ENCODE peak calls at places on chromosomes 5 and 9, in six cellular contexts. E is SK-N-SH, I is K562, K is H1, P is GM12878, A is HepG2. J is an unnamed sample.

GRCh38 chr9:82593436-82593835 is 469.5 kb downstream of the RASEF start:
- DNase-seq in E (no peak), I (no peak), K (no peak), P (no peak), A (no peak), J (no peak)

GRCh38 chr5:31113101-31113500 is 80.4 kb upstream of the CDH6 start:
- DNase-seq in E (no peak), I (no peak), K (no peak), P (no peak), A (no peak), J (no peak)

GRCh38 chr5:121963409-121963808 is 1.6 kb downstream of the SRFBP1 start:
- DNase-seq in E (no peak), I (no peak), K (no peak), P (no peak), A (no peak), J (no peak)

GRCh38 chr9:37995348-37995737 is 73.7 kb downstream of the SHB start:
- DNase-seq in E (no peak), I (no peak), K (no peak), P (no peak), A (no peak), J (no peak)

GRCh38 chr9:125844611-125845010 is 97.4 kb downstream of the PBX3 start:
- DNase-seq in E (no peak), I (no peak), K (no peak), P (no peak), A (no peak), J (no peak)

GRCh38 chr5:69007086-69007672 is 86.6 kb upstream of the SLC30A5 start:
- DNase-seq in E (peak; percentile 49), I (no peak), K (no peak), P (no peak), A (no peak), J (no peak)

GRCh38 chr9:4508907-4509589 is 18.8 kb downstream of the SLC1A1 start:
- DNase-seq in E (no peak), I (no peak), K (no peak), P (no peak), A (no peak), J (no peak)

GRCh38 chr5:177303121-177303924 is at the start of the genes PRELID1 and RAB24:
- DNase-seq in E (peak; percentile 98), I (peak; percentile 93), K (no peak), P (no peak), A (peak; percentile 67), J (peak; percentile 84)

GRCh38 chr5:132099073-132099748 is 25.6 kb downstream of the CSF2 start:
- DNase-seq in E (no peak), I (no peak), K (no peak), P (peak; percentile 87), A (no peak), J (no peak)

GRCh38 chr9:129166962-129167557 is 11.0 kb downstream of the IER5L start:
- DNase-seq in E (no peak), I (peak; percentile 92), K (no peak), P (no peak), A (peak; percentile 58), J (peak; percentile 97)

GRCh38 chr9:124869466-124869985 is 7.6 kb downstream of the ARPC5L start:
- DNase-seq in E (peak; percentile 68), I (peak; percentile 50), K (no peak), P (no peak), A (no peak), J (no peak)

GRCh38 chr9:108813951-108814601 is 41.7 kb downstream of the ACTL7B start:
- DNase-seq in E (no peak), I (no peak), K (peak; percentile 19), P (no peak), A (peak; percentile 58), J (peak; percentile 57)

GRCh38 chr5:171521679-171522078 is 102.2 kb downstream of the FGF18 start:
- DNase-seq in E (no peak), I (no peak), K (no peak), P (no peak), A (no peak), J (no peak)
- H3K4me2 ChIP-seq in E (peak overlapping the region; percentile 52), I (no peak overlapping the region), K (peak overlapping the region; percentile 25), P (no peak overlapping the region), A (no peak overlapping the region), J (peak overlapping the region; percentile 58)

DNA sequence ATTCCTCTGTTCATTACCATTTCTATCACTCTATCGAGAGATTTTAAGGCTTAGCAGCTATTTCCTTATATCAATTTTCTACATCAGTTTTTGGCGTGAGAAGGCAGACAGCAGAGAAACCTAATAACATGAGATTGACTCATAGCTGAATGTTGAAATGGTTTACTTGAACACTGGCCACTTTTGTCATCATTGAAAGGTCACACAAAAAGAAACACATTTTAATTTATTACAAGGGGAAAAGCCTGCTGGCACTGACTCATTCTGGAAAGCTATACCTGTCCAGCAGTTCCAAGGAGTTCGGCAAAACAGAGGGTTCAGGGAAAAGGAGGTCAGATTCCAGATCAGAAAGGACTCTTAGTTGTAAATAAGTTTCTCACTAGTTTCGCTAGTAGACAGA is 566.4 kb downstream of the DNAH5 start:
- DNase-seq in E (no peak), I (no peak), K (no peak), P (no peak), A (no peak), J (no peak)
- TF ChIP-seq EP300 in E (no peak), I (no peak), K (no peak), P (no peak), A (no peak), J (no peak)

DNA sequence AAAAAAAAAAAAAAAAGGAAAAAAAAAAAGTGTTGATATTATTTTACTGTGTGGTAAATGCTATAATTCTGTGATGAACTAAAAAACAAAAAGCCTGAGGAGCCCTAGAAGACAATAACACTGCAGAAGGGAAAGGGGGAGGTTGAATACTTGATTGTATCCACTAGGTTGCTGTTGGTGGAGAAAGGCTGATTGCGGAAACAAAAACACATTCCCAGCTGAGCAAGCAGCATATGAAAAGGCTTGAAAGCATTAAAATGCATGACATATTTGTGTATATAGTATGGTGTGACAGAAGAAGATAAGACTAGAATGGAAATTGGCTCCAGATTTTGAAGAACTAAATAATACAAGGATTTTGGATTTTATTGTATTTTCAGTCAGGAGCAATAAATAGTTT is 8.9 kb downstream of the RABGAP1 start:
- DNase-seq in E (no peak), I (no peak), K (no peak), P (no peak), A (no peak), J (no peak)
- H3K4me1 ChIP-seq in E (peaks cover 37% of the 10 kb centered on the region), I (peaks cover 11% of the 10 kb centered on the region), K (peaks cover 19% of the 10 kb centered on the region), P (peaks cover 15% of the 10 kb centered on the region), A (peaks cover 37% of the 10 kb centered on the region), J (peaks cover 29% of the 10 kb centered on the region)

GRCh38 chr5:173973614-173973969 is 15.4 kb upstream of the C5orf47 start:
- DNase-seq in E (no peak), I (peak; percentile 66), K (no peak), P (no peak), A (no peak), J (no peak)
- H3K4me2 ChIP-seq in E (peak overlapping the region; percentile 57), I (peak overlapping the region; percentile 88), K (peak overlapping the region; percentile 48), P (peak overlapping the region; percentile 99), A (peak overlapping the region; percentile 94), J (peak overlapping the region; percentile 83)

GRCh38 chr9:76894198-76894597 is 11.7 kb downstream of the PRUNE2 start:
- DNase-seq in E (no peak), I (peak; percentile 7), K (no peak), P (no peak), A (no peak), J (no peak)

GRCh38 chr9:76891874-76892273 is 14.0 kb downstream of the PRUNE2 start:
- DNase-seq in E (no peak), I (no peak), K (no peak), P (no peak), A (no peak), J (no peak)

GRCh38 chr9:76895186-76895585 is 10.7 kb downstream of the PRUNE2 start:
- DNase-seq in E (no peak), I (no peak), K (no peak), P (no peak), A (no peak), J (no peak)

GRCh38 chr9:76891279-76891678 is 14.6 kb downstream of the PRUNE2 start:
- DNase-seq in E (no peak), I (no peak), K (no peak), P (no peak), A (no peak), J (no peak)

GRCh38 chr9:76893395-76893932 is 12.4 kb downstream of the PRUNE2 start:
- DNase-seq in E (no peak), I (no peak), K (no peak), P (no peak), A (no peak), J (no peak)
- TF ChIP-seq EP300 in E (no peak), I (no peak), K (no peak), P (no peak), A (no peak), J (no peak)

GRCh38 chr5:152170350-152170749 is 234.7 kb downstream of the NMUR2 start:
- DNase-seq in E (no peak), I (no peak), K (no peak), P (no peak), A (no peak), J (peak; percentile 4)
- H3K4me1 ChIP-seq in E (no peaks in the 10 kb centered on the region), I (no peaks in the 10 kb centered on the region), K (peaks cover 7% of the 10 kb centered on the region), P (no peaks in the 10 kb centered on the region), A (no peaks in the 10 kb centered on the region), J (no peaks in the 10 kb centered on the region)

GRCh38 chr9:133032171-133032570 is 1.4 kb downstream of the GTF3C5 start:
- DNase-seq in E (no peak), I (no peak), K (no peak), P (no peak), A (no peak), J (no peak)

GRCh38 chr9:133041958-133042357 is 11.2 kb downstream of the GTF3C5 start:
- DNase-seq in E (no peak), I (no peak), K (no peak), P (no peak), A (no peak), J (no peak)

GRCh38 chr9:133042676-133043075 is 11.9 kb downstream of the GTF3C5 start:
- DNase-seq in E (no peak), I (no peak), K (no peak), P (no peak), A (no peak), J (no peak)

GRCh38 chr9:133035669-133036068 is 4.9 kb downstream of the GTF3C5 start:
- DNase-seq in E (no peak), I (no peak), K (no peak), P (no peak), A (no peak), J (no peak)

DNA sequence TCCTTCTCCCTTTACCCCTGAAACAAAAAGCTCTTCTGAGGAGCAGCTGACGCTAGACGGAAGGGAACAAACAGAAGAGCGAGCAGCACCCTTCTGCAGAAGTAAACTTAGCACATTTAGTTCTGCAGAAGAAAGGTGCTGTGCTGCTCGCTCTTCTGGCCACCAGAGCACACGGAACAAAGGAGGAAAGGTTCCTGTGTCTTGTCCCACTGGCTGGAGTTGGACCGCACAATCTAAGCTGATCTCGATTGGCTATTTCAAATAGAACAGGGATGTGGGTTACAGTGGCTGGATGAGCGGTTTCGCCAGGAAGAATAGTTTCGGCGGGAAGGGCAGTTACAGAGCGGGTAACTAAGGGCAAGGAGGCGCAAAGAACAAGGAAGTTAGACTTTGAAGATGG is 7.0 kb downstream of the GTF3C5 start:
- DNase-seq in E (no peak), I (no peak), K (no peak), P (no peak), A (no peak), J (no peak)
- H3K4me2 ChIP-seq in E (no peak overlapping the region), I (no peak overlapping the region), K (no peak overlapping the region), P (no peak overlapping the region), A (no peak overlapping the region), J (no peak overlapping the region)